ENCODE peak calls at places on chromosomes 4 and X, in five cellular contexts. A is CD4-positive, alpha-beta T cell; K is cardiac muscle cell; Q is CD8-positive, alpha-beta T cell; M is fibroblast of lung. X is an unnamed sample. For H3K27me3, the result is how much of the 10 kb centered on the place peaks cover.

GRCh38 chr4:38366451-38366850 is 297.5 kb upstream of the KLF3 start:
- DNase-seq in A (no peak), M (peak), Q (no peak), K (peak), X (no peak)

GRCh38 chr4:48725414-48725813 is 54.7 kb downstream of the FRYL start:
- DNase-seq in A (no peak), M (no peak), Q (no peak), K (no peak), X (no peak)

GRCh38 chr4:153223935-153224334 is 19.7 kb downstream of the TRIM2 start:
- DNase-seq in M (peak), A (no peak), Q (no peak), K (no peak), X (peak)

GRCh38 chrX:9141496-9141895 is 107.6 kb upstream of the FAM9B start:
- DNase-seq in K (peak), Q (no peak), M (peak), A (no peak), X (no peak)

GRCh38 chrX:101950581-101950980 is 18.8 kb upstream of the ZMAT1 start:
- DNase-seq in K (no peak), Q (no peak), A (no peak), M (no peak), X (no peak)

GRCh38 chrX:10833299-10834169 is 213.1 kb upstream of the MID1 start:
- DNase-seq in A (no peak), Q (no peak), K (peak), M (peak), X (no peak)

GRCh38 chrX:131723646-131724045 is 179.8 kb downstream of the OR13H1 start:
- DNase-seq in Q (no peak), K (no peak), A (no peak), M (no peak), X (no peak)

GRCh38 chr4:176422511-176422910 is 102.7 kb downstream of the SPCS3 start:
- DNase-seq in K (no peak), A (no peak), Q (no peak), M (no peak), X (no peak)

GRCh38 chr4:168643083-168643795 is 146.4 kb downstream of the PALLD start:
- DNase-seq in Q (no peak), K (peak), A (no peak), M (peak), X (no peak)

DNA sequence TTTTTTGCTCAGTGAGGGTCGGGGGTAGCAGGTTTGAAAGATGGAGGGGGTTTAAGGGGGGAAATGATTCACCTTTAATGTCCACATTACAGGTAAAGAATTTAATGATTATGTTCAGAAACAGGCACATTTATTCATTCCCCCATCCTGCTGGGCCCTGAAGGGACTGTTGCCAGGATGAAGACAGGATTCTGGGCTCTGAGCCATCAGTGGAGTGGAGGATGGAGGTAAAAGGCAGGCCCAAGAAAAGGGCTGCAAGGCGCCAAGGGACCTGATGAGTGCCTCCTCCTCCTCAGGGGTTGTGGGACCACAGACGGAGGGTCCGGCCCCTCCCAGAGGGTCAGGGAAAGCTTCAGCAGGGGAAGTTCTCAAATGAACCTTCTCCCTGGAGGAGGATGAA is 40.4 kb upstream of the PROM1 start:
- DNase-seq in A (no peak), K (peak), M (peak), Q (no peak), X (no peak)
- H3K27me3 ChIP-seq in A (under half), K (under half), M (under half), Q (under half), X (under half)

GRCh38 chr4:85842540-85842939 is 367.6 kb downstream of the ARHGAP24 start:
- DNase-seq in K (peak), M (peak), A (no peak), Q (no peak), X (no peak)
- H3K27me3 ChIP-seq in K (under half), M (under half), A (under half), Q (under half), X (under half)

DNA sequence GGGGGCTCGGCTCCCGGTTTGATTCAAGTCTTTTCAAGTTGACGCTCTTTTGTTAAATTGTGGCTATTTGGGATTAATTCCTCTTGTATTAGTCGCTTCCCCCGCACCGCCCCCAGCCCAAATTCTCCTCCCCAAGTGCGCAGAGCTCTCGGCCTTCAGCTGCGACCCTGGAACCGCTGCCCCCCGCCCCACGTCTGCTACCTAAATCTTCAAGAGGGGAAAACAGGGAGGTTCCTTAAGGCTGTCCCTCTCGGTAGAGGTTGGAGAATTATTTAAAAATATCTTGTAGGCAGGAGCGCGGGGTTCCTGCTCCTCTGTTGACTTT is 852 bp upstream of the RPS6KA3 start:
- DNase-seq in K (no peak), Q (no peak), M (no peak), A (no peak), X (no peak)
- H3K27me3 ChIP-seq in K (under half), Q (under half), M (under half), A (under half), X (under half)

GRCh38 chr4:86614896-86615295 is 20.8 kb downstream of the PTPN13 start:
- DNase-seq in M (no peak), K (no peak), A (no peak), Q (no peak), X (no peak)
- H3K27me3 ChIP-seq in M (under half), K (under half), A (under half), Q (under half), X (under half)

DNA sequence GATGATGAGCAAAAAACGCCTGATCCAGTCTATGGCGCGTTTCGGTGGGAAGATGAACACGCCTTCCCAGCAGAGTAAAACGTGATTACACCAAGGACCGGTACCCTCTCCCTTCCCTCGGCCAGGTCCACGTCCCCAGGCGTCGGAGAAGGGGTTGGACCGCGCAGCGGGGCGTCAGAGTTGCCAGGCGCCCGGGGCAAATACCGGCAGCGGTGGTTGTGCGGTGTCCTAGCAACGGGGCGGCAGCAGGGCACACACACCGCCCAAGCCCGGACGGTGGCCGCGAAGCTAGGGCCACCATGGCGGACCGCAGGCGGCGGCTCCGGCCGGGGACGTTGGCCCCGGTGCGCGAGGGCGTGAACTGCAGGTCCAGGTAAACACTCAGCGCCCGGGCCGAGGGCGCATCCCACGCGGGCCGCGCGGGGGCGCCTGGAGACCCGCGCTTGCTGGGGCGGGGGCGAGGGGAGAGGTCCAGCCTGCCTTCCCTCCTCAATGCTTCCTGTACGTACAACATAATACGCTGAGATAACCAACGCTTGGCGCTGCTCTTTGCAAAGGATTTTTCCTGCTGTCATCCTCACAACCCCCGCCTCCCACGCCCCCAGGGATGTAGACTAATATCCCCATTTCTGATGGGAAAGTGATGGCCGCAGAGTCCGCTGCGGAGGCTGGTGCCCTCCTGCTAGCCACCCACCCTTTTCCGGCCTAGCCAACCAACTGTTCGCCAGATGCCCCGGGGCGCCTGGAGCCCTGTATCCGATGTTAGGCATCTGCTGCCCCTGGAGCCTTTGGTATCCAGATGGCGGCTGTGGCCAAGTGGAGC is at the start of gene FAM47E:
- DNase-seq in Q (peak), M (peak), K (peak), A (no peak), X (peak)
- H3K27me3 ChIP-seq in Q (under half), M (under half), K (under half), A (half or more), X (under half)

DNA sequence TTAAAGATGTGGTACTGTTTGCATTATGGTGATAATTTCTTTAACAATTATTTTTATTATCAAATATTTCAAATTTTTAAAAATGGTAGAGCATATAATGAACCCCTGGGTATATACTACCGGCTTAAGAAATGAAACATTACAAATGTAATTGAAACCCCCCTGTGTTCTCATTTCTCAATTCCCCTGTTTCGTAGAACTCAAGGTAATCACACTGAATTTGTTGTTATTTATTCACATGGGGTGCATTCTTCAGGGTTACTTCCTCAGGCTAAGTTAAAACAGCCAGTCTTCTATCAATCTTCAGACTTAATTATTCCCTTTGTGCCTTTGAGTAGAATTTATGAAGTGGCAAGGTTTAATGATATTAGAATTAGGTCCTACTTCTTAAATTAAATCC is 128.2 kb downstream of the ANAPC10 start:
- DNase-seq in A (no peak), Q (no peak), M (no peak), K (no peak), X (no peak)
- H3K27me3 ChIP-seq in A (under half), Q (under half), M (under half), K (under half), X (under half)

DNA sequence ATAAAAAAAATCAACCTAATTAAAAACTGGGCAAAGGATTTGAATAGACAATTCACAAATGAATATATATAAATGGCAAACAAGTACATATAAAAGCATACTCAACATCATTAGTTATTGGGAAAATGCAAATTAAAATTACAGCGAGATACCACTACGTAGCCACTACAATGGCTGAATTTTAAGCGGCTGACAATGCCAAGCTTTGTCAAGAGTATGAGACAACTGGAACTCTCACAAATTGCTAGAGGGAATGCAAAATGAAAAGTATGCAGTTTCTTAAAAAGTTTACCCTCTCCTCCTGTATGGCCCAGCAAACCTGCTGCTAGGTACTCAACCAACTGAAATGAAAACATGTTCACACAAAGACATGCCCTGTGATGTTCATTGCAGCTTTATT is 34.8 kb downstream of the ZFP42 start:
- DNase-seq in K (no peak), Q (no peak), M (no peak), A (no peak), X (no peak)
- H3K27me3 ChIP-seq in K (under half), Q (under half), M (under half), A (under half), X (under half)

GRCh38 chrX:16312761-16313623 is 145.7 kb downstream of the MAGEB17 start:
- DNase-seq in K (no peak), Q (no peak), A (no peak), M (no peak), X (no peak)
- H3K27me3 ChIP-seq in K (under half), Q (under half), A (under half), M (under half), X (under half)

GRCh38 chrX:644304-645023 is 13.9 kb downstream of the SHOX start:
- DNase-seq in M (no peak), Q (no peak), A (no peak), K (no peak), X (no peak)

GRCh38 chrX:640641-641040 is 10.1 kb downstream of the SHOX start:
- DNase-seq in K (no peak), Q (no peak), A (no peak), M (no peak), X (no peak)

GRCh38 chrX:643911-644303 is 13.3 kb downstream of the SHOX start:
- DNase-seq in Q (no peak), M (no peak), A (no peak), K (no peak), X (no peak)

GRCh38 chrX:642436-643210 is 12.0 kb downstream of the SHOX start:
- DNase-seq in A (no peak), Q (no peak), M (no peak), K (no peak), X (no peak)

GRCh38 chrX:641671-642435 is 11.3 kb downstream of the SHOX start:
- DNase-seq in K (no peak), Q (no peak), M (no peak), A (no peak), X (no peak)
- H3K27me3 ChIP-seq in K (half or more), Q (under half), M (under half), A (under half), X (under half)

X was measured in HAP-1.